ENCODE peak calls at places on chromosome 20, in six cellular contexts. L, T, P, O, K and R are unnamed samples.
A peak's percentile ranks its signal among the peaks of the same experiment; 100 is the strongest.

GRCh38 chr20:32537657-32538525 is 47.2 kb downstream of the NOL4L start:
- DNase-seq in O (no peak), K (no peak), P (no peak), T (no peak), L (no peak), R (no peak)

GRCh38 chr20:33693741-33694645 is 7.8 kb upstream of the E2F1 start:
- DNase-seq in T (no peak), O (no peak), P (peak; percentile 71), K (no peak), L (no peak), R (no peak)

GRCh38 chr20:49207071-49207470 is 12.1 kb upstream of the DDX27 start:
- DNase-seq in T (no peak), L (no peak), P (no peak), O (no peak), K (no peak), R (no peak)

GRCh38 chr20:25341716-25342680 is 48.6 kb downstream of the ABHD12 start:
- DNase-seq in P (no peak), L (no peak), T (no peak), O (no peak), K (no peak), R (no peak)

GRCh38 chr20:46838002-46838401 is 56.6 kb upstream of the EYA2 start:
- DNase-seq in K (no peak), T (no peak), L (no peak), P (peak; percentile 11), O (no peak), R (no peak)

GRCh38 chr20:44599715-44600114 is 17.3 kb downstream of the PKIG start:
- DNase-seq in K (no peak), O (no peak), P (no peak), T (no peak), L (no peak), R (no peak)

GRCh38 chr20:58313366-58313765 is 3.9 kb downstream of the RAB22A start:
- DNase-seq in K (no peak), L (no peak), T (no peak), O (no peak), P (no peak), R (no peak)

GRCh38 chr20:19074828-19075516 is 137.5 kb upstream of the SLC24A3 start:
- DNase-seq in L (no peak), P (no peak), O (no peak), T (no peak), K (no peak), R (no peak)

DNA sequence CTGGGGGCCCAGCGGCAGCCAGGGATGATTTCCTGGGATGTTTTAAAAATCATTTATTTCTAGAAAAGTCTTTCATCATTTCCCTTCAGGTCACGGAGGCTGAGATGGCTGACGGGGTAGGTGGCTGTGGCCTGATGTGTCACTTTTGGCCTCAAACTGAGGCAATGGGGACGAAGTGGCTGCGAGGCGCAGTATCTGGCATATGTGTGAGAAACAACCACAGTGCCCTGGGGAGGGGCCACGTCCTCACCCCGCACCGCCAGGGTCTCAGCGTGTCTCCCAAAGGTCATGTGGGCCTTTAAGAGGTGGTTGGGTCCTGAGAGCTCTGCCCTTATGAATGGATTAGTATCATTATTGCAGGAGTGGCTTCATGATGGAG is 120.0 kb downstream of the CEBPB start:
- DNase-seq in O (no peak), P (no peak), L (no peak), T (no peak), K (no peak), R (no peak)
- H3K27ac ChIP-seq in O (no peak overlapping the region), P (no peak overlapping the region), L (no peak overlapping the region), T (peak overlapping the region; percentile 95), K (peak overlapping the region; percentile 74), R (peak overlapping the region; percentile 74)

DNA sequence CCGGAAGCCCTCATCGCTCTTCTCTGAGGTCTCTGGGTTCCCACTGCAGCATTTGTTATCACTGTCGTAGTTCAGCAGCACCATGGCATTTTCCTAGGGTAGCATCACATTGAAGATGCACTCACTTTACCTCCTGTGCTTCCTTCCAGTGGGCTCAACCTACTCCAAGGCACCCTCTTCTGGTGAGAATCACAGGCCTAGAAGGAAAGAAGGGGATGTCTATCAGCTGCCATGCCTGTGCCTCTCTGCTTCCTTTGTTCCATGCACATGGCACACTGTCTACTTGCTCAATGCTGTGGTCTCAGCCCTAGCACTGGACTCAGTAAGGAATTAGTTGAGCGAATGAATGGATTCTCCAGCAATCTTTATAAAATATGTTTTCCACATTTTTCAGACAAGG is 22.6 kb downstream of the CST4 start:
- DNase-seq in K (no peak), O (no peak), L (no peak), P (no peak), T (no peak), R (no peak)
- TF ChIP-seq CTCF in K (no peak), O (no peak), L (no peak), P (peak; percentile 16), T (no peak), R (no peak)

DNA sequence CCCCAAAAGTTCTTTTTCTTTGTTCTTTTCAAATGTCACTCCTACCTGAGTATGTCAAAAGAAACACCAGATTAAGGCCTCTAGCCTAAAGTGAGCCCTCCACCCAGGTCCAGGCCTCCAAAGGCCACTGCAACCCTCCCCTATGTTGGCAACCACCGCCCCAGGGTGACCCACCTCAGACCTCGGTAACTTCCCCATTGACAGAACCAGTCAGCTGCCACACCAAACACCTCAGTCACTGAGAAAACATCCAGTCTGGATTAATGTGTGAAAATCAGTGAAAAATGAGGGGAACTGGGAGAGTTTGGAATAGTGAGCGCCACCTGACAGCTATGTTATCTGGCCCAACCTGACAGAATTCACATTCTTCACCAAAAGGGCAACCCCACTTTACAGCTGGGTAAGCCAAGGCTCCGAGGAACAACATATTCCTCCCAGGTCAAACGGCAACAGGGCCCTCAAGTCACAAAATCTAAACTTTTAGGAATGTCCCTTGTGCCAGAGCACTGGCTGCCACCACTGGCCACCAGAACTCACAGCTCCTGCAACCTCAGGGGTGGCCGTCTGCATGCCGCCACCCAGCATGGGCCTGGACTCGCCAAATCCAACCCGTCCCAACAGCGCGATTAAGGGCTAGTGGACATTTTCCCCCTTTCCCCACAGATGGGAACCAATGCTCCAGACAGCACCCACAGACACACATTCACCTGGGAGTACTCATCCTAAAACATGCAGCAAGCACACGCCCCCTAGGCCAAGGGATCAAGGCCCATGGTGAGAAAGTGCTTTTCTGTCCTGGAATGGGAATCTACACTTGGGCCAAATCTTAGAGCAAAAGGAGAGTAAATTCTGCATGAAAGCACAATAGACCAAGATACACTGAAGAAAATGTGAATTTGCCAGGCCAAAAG is 4.8 kb downstream of the TAF4 start:
- DNase-seq in P (no peak), L (no peak), T (no peak), K (no peak), O (no peak), R (no peak)
- H3K9me3 ChIP-seq in P (no peaks in the 10 kb centered on the region), L (no peaks in the 10 kb centered on the region), T (no peaks in the 10 kb centered on the region), K (no peaks in the 10 kb centered on the region), O (no peaks in the 10 kb centered on the region), R (no peaks in the 10 kb centered on the region)

GRCh38 chr20:36473164-36473563 is 68.2 kb upstream of the MYL9 start:
- DNase-seq in O (no peak), K (no peak), L (no peak), P (no peak), T (no peak), R (no peak)
- H3K27ac ChIP-seq in O (peak overlapping the region; percentile 75), K (peak overlapping the region; percentile 90), L (peak overlapping the region; percentile 63), P (no peak overlapping the region), T (peak overlapping the region; percentile 79), R (peak overlapping the region; percentile 77)

GRCh38 chr20:51237278-51237677 is 214.4 kb upstream of the KCNG1 start:
- DNase-seq in T (no peak), O (no peak), K (no peak), L (no peak), P (no peak), R (no peak)
- TF ChIP-seq CTCF in T (no peak), O (no peak), K (no peak), L (no peak), P (no peak), R (no peak)

DNA sequence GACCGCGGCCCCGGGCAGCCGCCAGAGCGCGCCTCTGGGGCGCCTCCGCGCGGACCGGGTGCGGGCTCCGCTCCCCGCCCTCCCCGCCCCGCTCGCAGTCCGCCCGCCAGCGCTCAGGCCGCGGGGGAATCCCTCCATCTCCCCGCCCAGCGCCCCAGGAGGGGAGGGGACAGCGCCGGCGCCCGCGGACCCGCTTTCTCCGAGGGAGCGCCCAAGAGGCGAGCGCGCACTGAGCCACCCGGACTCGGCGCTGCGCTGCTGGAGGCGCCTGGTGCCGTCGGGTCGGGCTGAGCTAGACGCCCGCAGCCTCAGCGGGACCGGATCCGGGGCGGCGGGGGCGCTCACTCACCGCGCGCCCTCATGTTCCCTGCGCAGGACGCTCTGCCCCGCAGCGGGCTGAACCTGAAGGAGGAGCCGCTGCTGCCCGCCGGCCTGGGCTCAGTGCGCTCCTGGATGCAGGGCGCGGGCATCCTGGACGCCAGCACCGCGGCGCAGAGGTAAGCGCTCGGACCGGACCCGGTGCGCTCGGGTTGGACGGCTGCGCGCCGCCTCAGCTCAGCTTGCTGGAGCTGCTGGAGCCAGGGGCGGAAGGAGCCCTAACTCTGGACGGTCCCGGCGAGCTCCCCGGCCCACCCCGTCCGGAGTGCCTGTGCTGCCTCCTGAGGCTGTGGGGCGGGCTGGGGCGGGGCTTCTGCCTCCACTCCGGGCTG is 861 bp downstream of the EBF4 start:
- DNase-seq in K (no peak), P (peak; percentile 77), T (no peak), L (no peak), O (no peak), R (peak; percentile 32)
- H3K9me3 ChIP-seq in K (no peaks in the 10 kb centered on the region), P (no peaks in the 10 kb centered on the region), T (no peaks in the 10 kb centered on the region), L (no peaks in the 10 kb centered on the region), O (no peaks in the 10 kb centered on the region), R (no peaks in the 10 kb centered on the region)

DNA sequence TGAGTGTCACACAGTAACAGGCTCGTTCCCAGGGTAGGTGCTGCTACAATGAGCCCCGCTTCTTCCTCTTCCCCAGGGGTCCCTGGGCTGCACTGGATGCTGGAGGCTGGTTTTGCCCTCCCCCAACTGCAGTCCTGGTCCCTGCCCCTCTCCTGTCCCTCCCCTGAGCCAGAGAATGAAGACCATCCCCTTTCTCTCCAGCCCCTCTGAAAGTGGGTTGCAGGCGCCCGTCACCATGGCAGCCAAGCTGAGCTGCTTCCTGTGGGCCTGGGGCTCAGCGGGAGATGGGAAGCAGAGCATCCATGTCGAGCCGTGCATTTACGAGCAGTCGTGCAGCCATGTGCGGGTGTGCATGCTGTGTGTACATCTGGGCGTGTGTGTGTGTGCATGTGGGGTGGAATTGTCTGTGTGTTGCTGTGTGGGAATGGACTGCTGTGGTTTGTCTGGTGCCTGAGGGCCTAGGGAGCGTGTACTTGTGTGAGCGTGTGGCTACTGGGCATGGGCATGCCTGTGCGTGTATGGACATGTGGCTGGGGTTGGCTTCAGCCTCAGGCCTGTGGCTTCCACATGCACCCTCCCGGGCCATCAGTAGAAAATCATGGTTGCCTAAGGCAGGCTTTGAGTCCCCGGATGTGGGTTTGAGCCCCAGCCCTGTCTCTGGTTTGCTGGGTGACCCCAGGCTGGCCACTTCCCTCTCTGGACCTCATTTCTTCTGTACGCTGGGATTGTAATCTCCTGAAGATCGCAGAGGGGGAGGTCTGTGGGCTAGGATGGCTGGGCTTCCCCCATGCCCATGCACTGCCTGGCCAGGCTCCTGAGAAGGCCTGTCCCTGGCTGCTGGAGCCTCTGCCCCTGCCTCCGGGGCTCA is 48.8 kb downstream of the SRC start:
- DNase-seq in T (no peak), O (no peak), P (peak; percentile 65), L (no peak), K (no peak), R (no peak)
- H3K27ac ChIP-seq in T (no peak overlapping the region), O (no peak overlapping the region), P (peak overlapping the region; percentile 87), L (no peak overlapping the region), K (no peak overlapping the region), R (no peak overlapping the region)